ENCODE peak calls at places on chromosomes 12 and 14, in eight cellular contexts. H is Panc1; V is IMR-90; S is heart right ventricle; X is GM23248; A is testis; G is GM23338; B is CD8-positive, alpha-beta memory T cell. F is an unnamed sample.

GRCh38 chr12:100141666-100141997 is 1.0 kb downstream of the BLTP3B start:
- DNase-seq in S (no peak), A (no peak), X (peak; percentile 95), V (peak; percentile 92), H (peak; percentile 77), B (no peak), G (no peak), F (no peak)

GRCh38 chr12:59283012-59283411 is 312.8 kb upstream of the SLC16A7 start:
- DNase-seq in X (no peak), A (no peak), V (no peak), G (peak; percentile 64), S (no peak), B (no peak), H (no peak), F (no peak)

GRCh38 chr12:130920711-130921381 is 32.9 kb upstream of the ADGRD1 start:
- DNase-seq in X (peak; percentile 90), V (peak; percentile 59), A (peak; percentile 60), S (peak; percentile 62), B (no peak), G (no peak), H (no peak), F (peak; percentile 89)

GRCh38 chr12:3303410-3304136 is 187.4 kb upstream of the PRMT8 start:
- DNase-seq in V (no peak), A (no peak), X (no peak), H (no peak), G (peak; percentile 82), S (no peak), B (no peak), F (no peak)

GRCh38 chr12:5248230-5248629 is 183.7 kb upstream of the NTF3 start:
- DNase-seq in S (no peak), A (no peak), H (no peak), G (no peak), V (no peak), B (no peak), X (peak; percentile 37), F (no peak)

GRCh38 chr14:105074601-105075053 is 9.4 kb upstream of the GPR132 start:
- DNase-seq in B (no peak), H (no peak), V (no peak), A (no peak), S (no peak), X (no peak), G (no peak), F (no peak)

GRCh38 chr14:55127491-55127951 is 1.5 kb upstream of the LGALS3 start:
- DNase-seq in S (no peak), G (no peak), X (peak; percentile 84), H (no peak), A (no peak), B (no peak), V (peak; percentile 39), F (no peak)

GRCh38 chr12:92337128-92337527 is 191.5 kb upstream of the BTG1 start:
- DNase-seq in H (no peak), S (no peak), A (no peak), V (peak; percentile 26), B (no peak), G (no peak), X (no peak), F (no peak)

GRCh38 chr12:66495709-66496108 is 183.2 kb downstream of the GRIP1 start:
- DNase-seq in A (no peak), H (no peak), X (no peak), B (no peak), G (peak; percentile 36), V (no peak), S (no peak), F (no peak)

DNA sequence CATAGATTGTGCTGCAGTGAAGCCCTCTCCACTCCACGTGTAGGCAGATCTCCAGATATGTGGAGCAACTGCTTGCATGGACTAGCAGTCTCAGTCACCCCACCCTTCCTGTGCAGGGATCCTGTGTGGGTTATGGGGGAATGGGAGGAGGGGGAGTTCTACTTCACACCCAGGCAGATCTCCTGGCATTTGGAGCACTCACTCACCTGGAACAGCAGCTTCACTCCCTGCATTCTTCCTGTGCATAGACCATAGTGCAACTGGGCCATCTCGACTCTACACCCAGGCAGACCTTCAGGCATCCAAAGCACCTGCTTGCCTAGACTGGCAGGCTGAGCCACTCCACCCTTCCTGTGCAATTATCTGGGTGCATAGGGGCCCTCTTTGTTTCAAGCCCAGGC is 96.0 kb upstream of the PCED1B start:
- DNase-seq in V (no peak), B (no peak), G (no peak), X (no peak), A (no peak), S (no peak), H (no peak), F (no peak)
- H3K4me1 ChIP-seq in V (no peaks in the 10 kb centered on the region), B (peaks cover 9% of the 10 kb centered on the region), G (no peaks in the 10 kb centered on the region), X (peaks cover 21% of the 10 kb centered on the region), A (no peaks in the 10 kb centered on the region), S (no peaks in the 10 kb centered on the region), H (no peaks in the 10 kb centered on the region), F (no peaks in the 10 kb centered on the region)

GRCh38 chr12:6330192-6330591 is 11.7 kb downstream of the TNFRSF1A start:
- DNase-seq in H (no peak), S (no peak), V (no peak), X (no peak), B (no peak), G (no peak), A (no peak), F (no peak)
- H3K4me1 ChIP-seq in H (peaks cover 47% of the 10 kb centered on the region), S (peaks cover 55% of the 10 kb centered on the region), V (peaks cover 37% of the 10 kb centered on the region), X (peaks cover 46% of the 10 kb centered on the region), B (peaks cover 33% of the 10 kb centered on the region), G (peaks cover 41% of the 10 kb centered on the region), A (peaks cover 44% of the 10 kb centered on the region), F (peaks cover 79% of the 10 kb centered on the region)

GRCh38 chr14:73007835-73008234 is 19.1 kb downstream of the ZFYVE1 start:
- DNase-seq in X (no peak), B (no peak), S (no peak), H (no peak), A (no peak), G (no peak), V (no peak), F (no peak)
- H3K4me1 ChIP-seq in X (peaks cover 3% of the 10 kb centered on the region), B (no peaks in the 10 kb centered on the region), S (peaks cover 6% of the 10 kb centered on the region), H (no peaks in the 10 kb centered on the region), A (peaks cover 4% of the 10 kb centered on the region), G (no peaks in the 10 kb centered on the region), V (peaks cover 4% of the 10 kb centered on the region), F (no peaks in the 10 kb centered on the region)

GRCh38 chr12:47941475-47942326 is 21.7 kb upstream of the TMEM106C start:
- DNase-seq in G (peak; percentile 35), X (no peak), V (no peak), S (no peak), A (no peak), H (no peak), B (no peak), F (no peak)

GRCh38 chr12:47942327-47943230 is 20.8 kb upstream of the TMEM106C start:
- DNase-seq in A (no peak), B (no peak), X (peak; percentile 27), G (peak; percentile 93), S (no peak), V (no peak), H (no peak), F (no peak)

GRCh38 chr12:47939009-47939601 is 24.3 kb upstream of the TMEM106C start:
- DNase-seq in H (no peak), B (no peak), X (no peak), V (no peak), S (peak; percentile 51), G (no peak), A (peak; percentile 26), F (no peak)

GRCh38 chr12:47938594-47938993 is 24.8 kb upstream of the TMEM106C start:
- DNase-seq in G (no peak), X (no peak), H (no peak), V (no peak), S (no peak), B (no peak), A (no peak), F (no peak)

DNA sequence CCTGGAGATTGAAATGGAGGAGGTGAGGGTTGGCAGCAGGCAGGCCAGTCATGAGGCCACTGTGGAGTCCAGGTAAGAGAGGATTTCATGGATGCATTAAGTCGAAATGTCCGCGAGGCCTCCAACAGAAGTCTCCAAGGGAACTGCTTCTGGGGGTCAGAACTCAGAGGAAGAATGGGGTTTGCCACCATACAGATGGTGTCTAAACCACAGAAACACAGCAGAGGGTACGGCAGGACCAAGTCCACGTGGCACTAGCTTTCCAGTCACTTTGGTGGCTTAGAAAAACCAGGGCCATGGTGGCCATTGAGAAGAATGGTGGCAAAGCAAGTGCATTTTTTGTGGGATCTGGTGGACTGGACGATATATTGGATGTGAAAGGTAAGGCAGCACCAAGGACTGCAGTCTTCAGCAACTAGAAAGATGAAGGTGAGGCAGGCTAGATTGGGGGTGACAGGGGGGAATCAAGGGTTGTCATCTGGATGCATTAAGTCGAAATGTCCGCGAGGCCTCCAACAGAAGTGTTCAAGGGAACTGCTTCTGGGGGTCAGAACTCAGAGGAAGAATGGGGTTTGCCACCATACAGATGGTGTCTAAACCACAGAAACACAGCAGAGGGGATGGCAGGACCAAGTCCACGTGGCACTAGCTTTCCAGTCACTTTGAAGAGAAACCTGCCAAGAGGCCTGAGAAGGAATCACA is 22.5 kb upstream of the TMEM106C start:
- DNase-seq in V (no peak), A (no peak), X (no peak), B (no peak), H (no peak), G (no peak), S (no peak), F (no peak)
- H3K4me1 ChIP-seq in V (peaks cover 3% of the 10 kb centered on the region), A (no peaks in the 10 kb centered on the region), X (peaks cover 8% of the 10 kb centered on the region), B (no peaks in the 10 kb centered on the region), H (no peaks in the 10 kb centered on the region), G (peaks cover 13% of the 10 kb centered on the region), S (no peaks in the 10 kb centered on the region), F (no peaks in the 10 kb centered on the region)

GRCh38 chr14:102603293-102603907 is 11.0 kb downstream of the RCOR1 start:
- DNase-seq in V (no peak), A (no peak), S (no peak), B (no peak), G (no peak), H (no peak), X (no peak), F (no peak)

GRCh38 chr14:102605026-102605425 is 12.6 kb downstream of the RCOR1 start:
- DNase-seq in B (no peak), X (peak; percentile 62), S (no peak), G (no peak), A (no peak), V (no peak), H (no peak), F (no peak)

GRCh38 chr14:102604183-102604582 is 11.7 kb downstream of the RCOR1 start:
- DNase-seq in V (no peak), X (no peak), S (no peak), A (no peak), G (no peak), B (no peak), H (no peak), F (no peak)

GRCh38 chr14:102608064-102608446 is 15.6 kb downstream of the RCOR1 start:
- DNase-seq in H (no peak), B (no peak), S (no peak), X (no peak), G (no peak), V (no peak), A (no peak), F (no peak)

DNA sequence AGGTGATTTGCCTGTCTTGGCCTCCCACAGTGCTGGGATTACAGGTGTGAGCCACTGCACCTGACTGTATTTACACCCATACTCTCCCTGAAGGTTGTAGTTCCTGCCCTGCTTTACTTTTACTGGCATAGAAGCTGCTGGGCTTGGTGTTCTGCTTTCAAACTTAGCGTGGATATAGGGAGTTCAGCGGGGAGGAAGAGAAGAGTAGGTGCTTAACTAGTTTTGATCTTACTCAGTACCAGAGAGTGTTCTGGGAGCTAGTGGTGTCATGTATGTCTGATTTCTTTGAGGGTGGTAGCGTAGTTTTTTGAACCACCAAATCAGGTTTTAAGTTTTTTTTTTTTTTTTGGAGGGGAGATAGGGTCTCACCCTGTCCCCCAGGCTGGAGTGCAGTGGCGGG is 13.8 kb downstream of the RCOR1 start:
- DNase-seq in X (no peak), B (no peak), G (no peak), V (no peak), A (no peak), S (no peak), H (no peak), F (no peak)
- H3K4me1 ChIP-seq in X (peaks cover 21% of the 10 kb centered on the region), B (peaks cover 6% of the 10 kb centered on the region), G (no peaks in the 10 kb centered on the region), V (peaks cover 8% of the 10 kb centered on the region), A (peaks cover 21% of the 10 kb centered on the region), S (no peaks in the 10 kb centered on the region), H (peaks cover 21% of the 10 kb centered on the region), F (peaks cover 31% of the 10 kb centered on the region)

F was measured in upper lobe of right lung.